ENCODE peak calls at places on chromosomes 3 and 15, in seven cellular contexts. C is endodermal cell; W is effector memory CD4-positive, alpha-beta T cell; M is aorta; I is OCI-LY7; K is CD8-positive, alpha-beta memory T cell; A is heart right ventricle. E is an unnamed sample.

GRCh38 chr3:184559336-184559735 is 2.2 kb upstream of the EPHB3 start:
- DNase-seq in W (no peak), C (no peak), M (peak), A (no peak), K (no peak), I (no peak), E (no peak)

GRCh38 chr3:159637895-159638542 is 350.6 kb upstream of the IL12A start:
- DNase-seq in A (no peak), I (no peak), C (no peak), K (no peak), W (no peak), M (no peak), E (no peak)

GRCh38 chr3:188631291-188632010 is 477.5 kb downstream of the LPP start:
- DNase-seq in A (no peak), W (no peak), C (no peak), M (no peak), I (no peak), K (no peak), E (no peak)

GRCh38 chr3:132637590-132637989 is 22.0 kb downstream of the ACAD11 start:
- DNase-seq in M (no peak), A (no peak), K (no peak), C (no peak), I (no peak), W (no peak), E (no peak)

GRCh38 chr15:40253179-40253790 is 14.4 kb downstream of the PAK6 start:
- DNase-seq in I (no peak), M (no peak), C (no peak), W (no peak), K (no peak), A (no peak), E (no peak)

GRCh38 chr15:38702178-38702912 is 137.7 kb upstream of the RASGRP1 start:
- DNase-seq in M (no peak), C (no peak), K (no peak), I (no peak), W (no peak), A (no peak), E (no peak)

GRCh38 chr3:138148503-138148902 is 16.3 kb upstream of the A4GNT start:
- DNase-seq in W (no peak), I (no peak), C (no peak), M (no peak), A (no peak), K (no peak), E (no peak)

GRCh38 chr3:3699816-3700633 is 99.2 kb upstream of the LRRN1 start:
- DNase-seq in M (no peak), A (no peak), K (no peak), W (no peak), C (no peak), I (no peak), E (no peak)

GRCh38 chr15:31228980-31229826 is 97.4 kb upstream of the KLF13 start:
- DNase-seq in I (peak), W (no peak), M (no peak), C (peak), K (no peak), A (no peak), E (no peak)

GRCh38 chr15:78142332-78142731 is 6.8 kb upstream of the IDH3A start:
- DNase-seq in I (no peak), C (no peak), M (no peak), A (no peak), K (no peak), W (no peak), E (no peak)

GRCh38 chr3:12178091-12178820 is 19.5 kb upstream of the TIMP4 start:
- DNase-seq in K (no peak), I (no peak), A (peak), W (no peak), C (no peak), M (peak), E (no peak)

GRCh38 chr15:34055868-34056595 is 17.0 kb upstream of the AVEN start:
- DNase-seq in C (no peak), W (no peak), K (no peak), A (no peak), I (no peak), M (no peak), E (no peak)

GRCh38 chr3:171791695-171792082 is 18.6 kb downstream of the PLD1 start:
- DNase-seq in I (no peak), M (no peak), C (no peak), A (no peak), K (no peak), W (no peak), E (no peak)

GRCh38 chr3:71063768-71064287 is 519.7 kb downstream of the FOXP1 start:
- DNase-seq in K (peak), A (peak), I (no peak), W (no peak), C (peak), M (no peak), E (no peak)

GRCh38 chr3:66692108-66692750 is 191.4 kb upstream of the LRIG1 start:
- DNase-seq in K (no peak), C (no peak), M (no peak), I (no peak), W (no peak), A (no peak), E (no peak)

GRCh38 chr3:99817047-99817436 is 620 bp upstream of the CMSS1 start:
- DNase-seq in W (no peak), I (no peak), K (no peak), M (no peak), A (no peak), C (no peak), E (no peak)

GRCh38 chr3:100899440-100900091 is 93.7 kb downstream of the ABI3BP start:
- DNase-seq in W (no peak), C (no peak), I (no peak), M (no peak), K (no peak), A (no peak), E (no peak)

GRCh38 chr3:52036829-52037228 is 19.5 kb downstream of the DUSP7 start:
- DNase-seq in W (no peak), K (no peak), M (no peak), C (peak), A (no peak), I (peak), E (no peak)

GRCh38 chr3:71005797-71006321 is 577.7 kb downstream of the FOXP1 start:
- DNase-seq in M (no peak), W (no peak), A (no peak), I (no peak), C (no peak), K (no peak), E (no peak)

GRCh38 chr15:82999905-83000671 is 11.4 kb downstream of the C15orf40 start:
- DNase-seq in W (no peak), M (no peak), A (no peak), I (peak), C (peak), K (no peak), E (no peak)

GRCh38 chr15:45645026-45645980 is 10.5 kb downstream of the SQOR start:
- DNase-seq in W (no peak), K (no peak), M (no peak), I (no peak), A (no peak), C (no peak), E (no peak)

GRCh38 chr3:4493931-4494806 is 1.0 kb downstream of the ITPR1 start:
- DNase-seq in K (no peak), M (no peak), C (peak), W (no peak), I (peak), A (peak), E (no peak)

GRCh38 chr3:125351814-125352456 is 23.2 kb downstream of the ZNF148 start:
- DNase-seq in A (no peak), C (no peak), W (no peak), M (no peak), I (no peak), K (no peak), E (no peak)

GRCh38 chr3:170000051-170000450 is 33.4 kb downstream of the SEC62 start:
- DNase-seq in A (no peak), I (no peak), K (no peak), M (no peak), W (no peak), C (no peak), E (no peak)

GRCh38 chr15:80804970-80805495 is 25.9 kb downstream of the CEMIP start:
- DNase-seq in C (no peak), M (no peak), I (no peak), K (no peak), W (no peak), A (no peak), E (no peak)

GRCh38 chr15:84992157-84992940 is 10.7 kb downstream of the PDE8A start:
- DNase-seq in I (no peak), A (no peak), K (no peak), M (no peak), C (no peak), W (no peak), E (no peak)

GRCh38 chr3:174973465-174973864 is 114.3 kb downstream of the NAALADL2 start:
- DNase-seq in I (no peak), W (no peak), C (no peak), K (no peak), A (no peak), M (no peak), E (no peak)

GRCh38 chr3:5376761-5377160 is 189.3 kb downstream of the EDEM1 start:
- DNase-seq in A (no peak), M (no peak), W (no peak), C (peak), I (peak), K (no peak), E (no peak)

GRCh38 chr15:52171386-52171785 is 19.8 kb downstream of the GNB5 start:
- DNase-seq in K (no peak), I (peak), C (no peak), A (no peak), W (no peak), M (no peak), E (no peak)

GRCh38 chr3:30140356-30140755 is 466.0 kb upstream of the TGFBR2 start:
- DNase-seq in I (no peak), C (no peak), A (no peak), M (no peak), K (no peak), W (no peak), E (no peak)

GRCh38 chr3:161913786-161914389 is 417.3 kb downstream of the OTOL1 start:
- DNase-seq in I (no peak), K (no peak), A (no peak), M (no peak), W (no peak), C (no peak), E (no peak)

GRCh38 chr15:76931397-76932089 is at the start of gene RCN2:
- DNase-seq in M (peak), C (peak), A (peak), W (peak), I (peak), K (peak), E (peak)
- H3K27ac ChIP-seq in M (no peak), C (peak), A (peak), W (peak), I (peak), K (peak), E (peak)

GRCh38 chr3:72487078-72487765 is 361.0 kb downstream of the SHQ1 start:
- DNase-seq in W (no peak), A (peak), M (peak), K (no peak), I (no peak), C (peak), E (no peak)
- H3K27ac ChIP-seq in W (no peak), A (no peak), M (no peak), K (no peak), I (no peak), C (no peak), E (no peak)

GRCh38 chr15:64743691-64744090 is 31.7 kb downstream of the RBPMS2 start:
- DNase-seq in M (no peak), W (no peak), C (no peak), A (no peak), I (no peak), K (no peak), E (no peak)
- H3K27ac ChIP-seq in M (no peak), W (no peak), C (no peak), A (peak), I (no peak), K (no peak), E (no peak)

DNA sequence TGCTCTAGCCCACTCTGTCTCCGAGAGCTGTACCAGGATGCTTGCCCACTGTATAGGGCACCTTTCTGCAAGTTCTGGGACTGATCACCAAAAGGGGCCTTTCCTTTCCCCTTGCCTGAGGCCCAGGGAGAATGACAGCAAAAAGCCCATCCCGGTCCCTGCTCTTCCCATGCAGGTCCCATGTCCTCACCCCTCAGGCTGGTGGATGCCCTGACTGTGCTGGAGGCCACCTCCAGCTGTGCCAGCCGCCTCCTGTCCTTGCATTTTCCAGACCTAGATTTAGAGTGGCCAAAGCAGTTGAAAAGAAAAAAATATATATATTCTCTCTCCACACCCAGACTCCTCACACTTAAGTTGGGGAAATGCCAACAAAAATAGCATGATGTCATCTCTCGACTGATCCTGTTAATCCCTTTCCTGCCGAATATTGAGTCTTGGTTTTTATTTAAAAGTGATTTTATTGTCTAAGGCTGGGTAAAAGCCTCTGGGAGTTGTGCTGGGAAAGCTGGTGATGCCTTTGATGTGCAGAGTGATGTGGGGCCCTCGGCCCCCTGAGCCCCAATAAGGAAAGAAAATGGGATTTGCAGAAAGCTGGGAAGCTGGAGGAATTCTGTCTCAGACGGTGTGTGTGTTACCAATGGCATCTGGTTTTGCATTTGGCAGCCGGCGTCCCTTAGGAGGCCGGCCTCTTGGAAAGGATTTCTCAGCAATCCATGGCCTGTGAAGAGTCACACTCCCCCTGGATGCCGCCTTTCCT is 29.3 kb upstream of the TPM1 start:
- DNase-seq in I (no peak), W (no peak), A (no peak), K (no peak), M (no peak), C (no peak), E (no peak)
- H3K27ac ChIP-seq in I (no peak), W (no peak), A (no peak), K (no peak), M (no peak), C (no peak), E (no peak)

GRCh38 chr3:136836511-136837156 is 17.7 kb downstream of the SLC35G2 start:
- DNase-seq in W (no peak), K (no peak), M (no peak), I (no peak), A (no peak), C (no peak), E (no peak)
- H3K27ac ChIP-seq in W (no peak), K (no peak), M (no peak), I (no peak), A (peak), C (no peak), E (no peak)

DNA sequence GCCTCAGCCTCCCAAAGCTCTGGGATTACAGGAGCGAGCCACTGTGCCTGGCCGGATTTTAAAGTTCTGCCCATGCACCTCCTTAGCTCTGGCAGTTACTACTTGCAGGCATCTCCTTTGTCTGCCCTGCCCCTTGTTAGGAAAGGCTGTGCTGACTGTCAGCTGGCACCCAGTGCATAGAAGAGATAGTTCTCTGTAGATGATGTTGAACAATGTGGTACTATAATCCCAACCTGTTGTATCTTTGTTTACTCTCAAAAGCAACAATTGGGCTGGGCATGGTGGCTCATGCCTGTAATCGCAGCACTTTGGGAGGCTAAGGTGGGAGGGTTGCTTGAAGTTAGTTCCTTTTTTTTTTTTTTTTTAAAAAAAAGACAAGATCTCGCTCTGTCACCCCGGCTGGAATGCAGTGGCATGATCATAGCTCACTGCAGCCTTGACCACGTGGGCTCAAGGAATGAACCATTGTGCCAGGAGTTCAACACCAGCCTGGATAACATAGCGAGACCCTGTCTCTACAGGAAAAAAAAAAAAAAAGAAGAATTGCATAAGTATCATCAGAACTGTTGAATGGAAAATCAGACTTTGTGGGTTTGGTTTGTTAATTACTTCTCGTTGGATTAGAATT is 30.6 kb downstream of the FLNB start:
- DNase-seq in C (no peak), M (no peak), K (no peak), W (no peak), A (no peak), I (no peak), E (no peak)
- H3K27ac ChIP-seq in C (no peak), M (no peak), K (no peak), W (no peak), A (no peak), I (no peak), E (no peak)

GRCh38 chr3:196397941-196398340 is 34.3 kb downstream of the UBXN7 start:
- DNase-seq in K (no peak), W (no peak), I (no peak), A (no peak), C (no peak), M (no peak), E (no peak)

GRCh38 chr3:196398782-196399181 is 33.4 kb downstream of the UBXN7 start:
- DNase-seq in I (no peak), C (no peak), M (no peak), A (no peak), K (no peak), W (no peak), E (no peak)

GRCh38 chr3:196400331-196400730 is 31.9 kb downstream of the UBXN7 start:
- DNase-seq in W (no peak), K (no peak), M (no peak), A (no peak), C (no peak), I (no peak), E (no peak)

GRCh38 chr3:196399485-196399945 is 32.7 kb downstream of the UBXN7 start:
- DNase-seq in A (no peak), C (no peak), M (no peak), I (no peak), K (no peak), W (no peak), E (no peak)
- H3K27ac ChIP-seq in A (no peak), C (no peak), M (no peak), I (no peak), K (no peak), W (no peak), E (no peak)